ENCODE peak calls at places on chromosomes 2 and 18, in eight cellular contexts. J, Z, W, K, P, V, O and E are unnamed samples.

GRCh38 chr18:74367905-74368304 is 52.3 kb downstream of the C18orf63 start:
- DNase-seq in J (no peak), Z (no peak), W (no peak), K (no peak), P (no peak), V (no peak), O (no peak), E (no peak)

GRCh38 chr2:105391058-105391627 is 7.7 kb downstream of the FHL2 start:
- DNase-seq in J (no peak), Z (no peak), W (peak), K (no peak), P (no peak), V (no peak), O (no peak), E (no peak)

GRCh38 chr2:45344502-45344901 is 266.6 kb downstream of the SRBD1 start:
- DNase-seq in J (no peak), Z (no peak), W (no peak), K (no peak), P (no peak), V (no peak), O (no peak), E (no peak)

GRCh38 chr2:10940607-10941006 is 28.9 kb downstream of the KCNF1 start:
- DNase-seq in J (no peak), Z (no peak), W (no peak), K (no peak), P (no peak), V (no peak), O (no peak), E (no peak)

GRCh38 chr2:10659898-10660568 is 29.7 kb downstream of the NOL10 start:
- DNase-seq in J (peak), Z (peak), W (peak), K (peak), P (peak), V (peak), O (peak), E (no peak)

GRCh38 chr2:100744589-100744988 is 75.3 kb upstream of the NPAS2 start:
- DNase-seq in J (no peak), Z (peak), W (no peak), K (no peak), P (no peak), V (no peak), O (no peak), E (no peak)

GRCh38 chr2:206031950-206032567 is 53.9 kb downstream of the INO80D start:
- DNase-seq in J (no peak), Z (no peak), W (no peak), K (no peak), P (no peak), V (no peak), O (no peak), E (no peak)

GRCh38 chr2:234459401-234460009 is 37.4 kb downstream of the ARL4C start:
- DNase-seq in J (no peak), Z (no peak), W (no peak), K (no peak), P (no peak), V (no peak), O (no peak), E (no peak)

GRCh38 chr18:48534364-48534763 is 4.5 kb upstream of the CTIF start:
- DNase-seq in J (no peak), Z (no peak), W (no peak), K (no peak), P (no peak), V (no peak), O (no peak), E (no peak)

GRCh38 chr2:18066894-18067293 is 188.4 kb downstream of the KCNS3 start:
- DNase-seq in J (no peak), Z (no peak), W (no peak), K (no peak), P (no peak), V (no peak), O (no peak), E (no peak)

GRCh38 chr2:37737507-37737906 is 66.1 kb upstream of the CDC42EP3 start:
- DNase-seq in J (no peak), Z (no peak), W (no peak), K (no peak), P (no peak), V (no peak), O (no peak), E (no peak)

GRCh38 chr2:8997108-8997507 is 6.4 kb downstream of the MBOAT2 start:
- DNase-seq in J (no peak), Z (no peak), W (no peak), K (no peak), P (no peak), V (no peak), O (no peak), E (no peak)

GRCh38 chr2:235961711-235962110 is 206.5 kb downstream of the GBX2 start:
- DNase-seq in J (no peak), Z (no peak), W (no peak), K (no peak), P (no peak), V (no peak), O (no peak), E (no peak)

GRCh38 chr2:25819597-25820039 is 58.7 kb downstream of the ASXL2 start:
- DNase-seq in J (no peak), Z (no peak), W (no peak), K (no peak), P (no peak), V (no peak), O (no peak), E (no peak)

GRCh38 chr2:195304310-195304709 is 352.7 kb upstream of the SLC39A10 start:
- DNase-seq in J (no peak), Z (peak), W (no peak), K (no peak), P (no peak), V (no peak), O (no peak), E (no peak)

GRCh38 chr2:235536711-235537110 is 42.9 kb downstream of the AGAP1 start:
- DNase-seq in J (no peak), Z (no peak), W (no peak), K (no peak), P (no peak), V (no peak), O (no peak), E (no peak)

GRCh38 chr2:55088400-55088799 is 38.1 kb upstream of the RTN4 start:
- DNase-seq in J (no peak), Z (no peak), W (no peak), K (no peak), P (no peak), V (no peak), O (no peak), E (no peak)

GRCh38 chr2:225400546-225400945 is 1.0 kb downstream of the NYAP2 start:
- DNase-seq in J (no peak), Z (no peak), W (no peak), K (no peak), P (no peak), V (no peak), O (no peak), E (no peak)

GRCh38 chr2:178401994-178402437 is 49.0 kb downstream of the PRKRA start:
- DNase-seq in J (no peak), Z (no peak), W (no peak), K (no peak), P (no peak), V (no peak), O (no peak), E (no peak)

GRCh38 chr2:38271697-38272096 is 105.4 kb downstream of the ATL2 start:
- DNase-seq in J (no peak), Z (no peak), W (no peak), K (no peak), P (no peak), V (no peak), O (no peak), E (no peak)

GRCh38 chr18:56992777-56993176 is 154.1 kb upstream of the BOD1L2 start:
- DNase-seq in J (no peak), Z (no peak), W (no peak), K (no peak), P (no peak), V (no peak), O (no peak), E (no peak)

GRCh38 chr2:127261835-127262234 is 32.1 kb downstream of the ERCC3 start:
- DNase-seq in J (no peak), Z (no peak), W (no peak), K (no peak), P (no peak), V (no peak), O (no peak), E (no peak)

GRCh38 chr2:238995634-238996033 is 147.7 kb downstream of the TWIST2 start:
- DNase-seq in J (no peak), Z (no peak), W (no peak), K (no peak), P (no peak), V (no peak), O (no peak), E (no peak)

GRCh38 chr2:221429741-221430491 is 142.2 kb downstream of the EPHA4 start:
- DNase-seq in J (no peak), Z (no peak), W (no peak), K (no peak), P (no peak), V (no peak), O (no peak), E (no peak)

GRCh38 chr2:218259099-218259921 is 1.5 kb upstream of the GPBAR1 start:
- DNase-seq in J (peak), Z (peak), W (no peak), K (no peak), P (no peak), V (no peak), O (no peak), E (peak)

GRCh38 chr2:222982010-222982908 is 69.7 kb upstream of the KCNE4 start:
- DNase-seq in J (peak), Z (peak), W (no peak), K (no peak), P (no peak), V (no peak), O (no peak), E (peak)

GRCh38 chr2:69493268-69493667 is 56.0 kb upstream of the NFU1 start:
- DNase-seq in J (no peak), Z (no peak), W (no peak), K (no peak), P (no peak), V (peak), O (no peak), E (no peak)

GRCh38 chr2:237120956-237121720 is 35.4 kb downstream of the COPS8 start:
- DNase-seq in J (no peak), Z (no peak), W (no peak), K (no peak), P (no peak), V (no peak), O (no peak), E (no peak)
- TF ChIP-seq CTCF in J (no peak), Z (no peak), W (no peak), K (no peak), P (no peak), V (no peak), O (no peak), E (no peak)

GRCh38 chr2:231786917-231787292 is 660 bp downstream of the COPS7B start:
- DNase-seq in J (no peak), Z (no peak), W (no peak), K (no peak), P (no peak), V (no peak), O (no peak), E (no peak)
- TF ChIP-seq CTCF in J (no peak), Z (no peak), W (peak), K (no peak), P (no peak), V (no peak), O (peak), E (no peak)

DNA sequence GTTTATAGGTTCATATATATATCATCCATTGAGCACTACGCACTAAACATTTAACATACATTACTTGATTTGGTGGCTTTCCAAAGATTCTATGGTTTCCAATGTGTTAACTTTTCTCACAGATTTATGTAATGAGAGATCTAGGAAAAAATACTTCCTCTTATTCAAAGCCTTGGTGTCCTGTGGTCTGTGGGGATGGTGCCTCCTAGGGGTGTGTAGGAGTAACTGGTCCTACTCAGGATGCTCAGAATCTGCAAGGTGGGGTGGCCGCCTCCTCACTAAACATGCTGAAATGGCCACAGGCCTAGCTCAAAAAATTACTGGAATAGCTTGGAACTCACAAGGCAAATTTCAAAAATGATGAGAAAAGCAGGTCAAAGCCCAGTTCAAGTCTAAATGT is 11.6 kb downstream of the GPR55 start:
- DNase-seq in J (no peak), Z (peak), W (no peak), K (no peak), P (no peak), V (no peak), O (peak), E (no peak)
- TF ChIP-seq CTCF in J (peak), Z (peak), W (no peak), K (peak), P (no peak), V (peak), O (peak), E (peak)

GRCh38 chr2:64008434-64009009 is 10.7 kb downstream of the VPS54 start:
- DNase-seq in J (no peak), Z (no peak), W (no peak), K (no peak), P (no peak), V (no peak), O (no peak), E (no peak)
- TF ChIP-seq CTCF in J (no peak), Z (no peak), W (no peak), K (no peak), P (no peak), V (no peak), O (no peak), E (no peak)

GRCh38 chr18:50507120-50507590 is 52.7 kb upstream of the MAPK4 start:
- DNase-seq in J (no peak), Z (peak), W (peak), K (peak), P (no peak), V (peak), O (peak), E (no peak)
- TF ChIP-seq CTCF in J (peak), Z (peak), W (peak), K (peak), P (no peak), V (peak), O (no peak), E (no peak)